ENCODE peak calls at places on chromosomes 4 and X, in seven cellular contexts. U is NB4; Y is heart left ventricle; V is WERI-Rb-1; X is stimulated activated CD4-positive, alpha-beta T cell treated with anti-CD3 and anti-CD28 coated beads, Interleukin-15, amount 100 ng/mL, for 24 hours; I is colonic mucosa; G is tibial artery. M is an unnamed sample.

GRCh38 chr4:113090954-113091353 is 41.5 kb downstream of the ANK2 start:
- DNase-seq in U (no peak), Y (no peak), V (no peak), X (no peak), I (no peak), G (no peak), M (no peak)

GRCh38 chrX:105120460-105120859 is 100.0 kb downstream of the TEX13A start:
- DNase-seq in U (peak), Y (no peak), V (no peak), X (no peak), I (no peak), G (no peak), M (no peak)

GRCh38 chr4:112361181-112361791 is 64.1 kb downstream of the ALPK1 start:
- DNase-seq in U (peak), Y (peak), V (peak), X (no peak), I (no peak), G (no peak), M (no peak)

GRCh38 chrX:23901805-23902204 is 5.9 kb downstream of the APOO start:
- DNase-seq in U (peak), Y (peak), V (peak), X (peak), I (peak), G (peak), M (no peak)

GRCh38 chr4:180909279-180909678 is 1333.9 kb upstream of the TENM3 start:
- DNase-seq in U (peak), Y (no peak), V (peak), X (no peak), I (no peak), G (no peak), M (no peak)

GRCh38 chrX:23756165-23756564 is 13.1 kb upstream of the ACOT9 start:
- DNase-seq in U (peak), Y (peak), V (peak), X (peak), I (peak), G (no peak), M (peak)

GRCh38 chr4:90798948-90799347 is 671.8 kb downstream of the CCSER1 start:
- DNase-seq in U (no peak), Y (no peak), V (no peak), X (no peak), I (no peak), G (no peak), M (no peak)

GRCh38 chr4:25792200-25792791 is 70.5 kb downstream of the SEL1L3 start:
- DNase-seq in U (peak), Y (no peak), V (peak), X (peak), I (peak), G (no peak), M (peak)

GRCh38 chrX:6383911-6384310 is 151.0 kb downstream of the VCX3A start:
- DNase-seq in U (no peak), Y (no peak), V (no peak), X (no peak), I (no peak), G (no peak), M (no peak)

GRCh38 chr4:74608151-74608949 is 163.4 kb downstream of the AREG start:
- DNase-seq in U (no peak), Y (no peak), V (no peak), X (no peak), I (no peak), G (no peak), M (no peak)

GRCh38 chr4:8913858-8914460 is 42.3 kb upstream of the HMX1 start:
- DNase-seq in U (peak), Y (no peak), V (no peak), X (no peak), I (peak), G (no peak), M (no peak)